ENCODE peak calls at places on chromosomes 1 and 21, in five cellular contexts. K is EH; V is NB4; O is activated T-helper 9 cell treated with anti-CD3 and anti-CD28 coated beads, Interleukin-2, amount 50 U/mL, for 16 hours; G is HTR-8/SVneo. R is an unnamed sample.

GRCh38 chr1:10575616-10576015 is 100.9 kb downstream of the PEX14 start:
- DNase-seq in K (peak; percentile 83), V (no peak), O (no peak), G (peak; percentile 51), R (peak; percentile 65)

GRCh38 chr1:201313086-201313485 is 29.8 kb downstream of the PKP1 start:
- DNase-seq in K (no peak), V (no peak), O (no peak), G (no peak), R (no peak)

GRCh38 chr1:226481133-226481532 is 67.4 kb upstream of the STUM start:
- DNase-seq in K (no peak), V (no peak), O (no peak), G (no peak), R (no peak)

GRCh38 chr21:27513825-27514224 is 546.9 kb upstream of the ADAMTS5 start:
- DNase-seq in K (peak; percentile 57), V (no peak), O (no peak), G (no peak), R (no peak)

GRCh38 chr1:172954476-172955150 is 96.1 kb downstream of the TNFSF18 start:
- DNase-seq in K (no peak), V (no peak), O (no peak), G (no peak), R (no peak)

GRCh38 chr1:107138767-107139445 is 1.9 kb upstream of the NTNG1 start:
- DNase-seq in K (peak; percentile 75), V (no peak), O (no peak), G (no peak), R (peak; percentile 66)

GRCh38 chr1:27388337-27389005 is 4.0 kb upstream of the GPR3 start:
- DNase-seq in K (peak; percentile 55), V (peak; percentile 65), O (peak; percentile 61), G (peak; percentile 51), R (peak; percentile 39)

GRCh38 chr21:35149698-35150097 is 100.6 kb upstream of the RUNX1 start:
- DNase-seq in K (peak; percentile 83), V (no peak), O (no peak), G (peak; percentile 29), R (no peak)

GRCh38 chr1:160103658-160104519 is 5.5 kb upstream of the IGSF8 start:
- DNase-seq in K (no peak), V (no peak), O (no peak), G (no peak), R (no peak)

GRCh38 chr1:31502253-31502652 is 74.1 kb upstream of the TINAGL1 start:
- DNase-seq in K (no peak), V (no peak), O (no peak), G (no peak), R (no peak)

GRCh38 chr1:180778782-180779398 is 133.8 kb upstream of the KIAA1614 start:
- DNase-seq in K (no peak), V (no peak), O (no peak), G (peak; percentile 4), R (no peak)

GRCh38 chr1:10217748-10218441 is 7.5 kb downstream of the KIF1B start:
- DNase-seq in K (peak; percentile 70), V (no peak), O (no peak), G (no peak), R (peak; percentile 35)

GRCh38 chr1:18253093-18253492 is 145.5 kb downstream of the IGSF21 start:
- DNase-seq in K (no peak), V (no peak), O (no peak), G (no peak), R (no peak)

GRCh38 chr1:54543729-54544496 is 4.1 kb upstream of the ACOT11 start:
- DNase-seq in K (peak; percentile 88), V (peak; percentile 74), O (no peak), G (peak; percentile 23), R (no peak)

GRCh38 chr21:46114963-46115362 is 17.1 kb downstream of the COL6A2 start:
- DNase-seq in K (no peak), V (no peak), O (no peak), G (no peak), R (no peak)

GRCh38 chr1:27724961-27725373 is 794 bp upstream of the FAM76A start:
- DNase-seq in K (no peak), V (peak; percentile 21), O (no peak), G (no peak), R (no peak)

GRCh38 chr1:44632511-44633072 is 41.7 kb downstream of the TMEM53 start:
- DNase-seq in K (peak; percentile 38), V (peak; percentile 44), O (no peak), G (no peak), R (peak; percentile 38)

GRCh38 chr1:41646186-41646585 is 161.7 kb upstream of the EDN2 start:
- DNase-seq in K (no peak), V (no peak), O (no peak), G (no peak), R (no peak)

GRCh38 chr1:19424651-19425570 is 60.4 kb downstream of the CAPZB start:
- DNase-seq in K (no peak), V (no peak), O (no peak), G (no peak), R (no peak)

GRCh38 chr1:209742409-209743144 is 13.3 kb upstream of the TRAF3IP3 start:
- DNase-seq in K (peak; percentile 65), V (no peak), O (no peak), G (no peak), R (peak; percentile 59)

GRCh38 chr1:40829631-40830245 is 32.4 kb downstream of the CITED4 start:
- DNase-seq in K (no peak), V (no peak), O (no peak), G (no peak), R (no peak)

GRCh38 chr1:165910764-165911421 is 83.5 kb downstream of the UCK2 start:
- DNase-seq in K (no peak), V (no peak), O (no peak), G (no peak), R (no peak)

GRCh38 chr1:243718893-243719292 is 131.2 kb downstream of the AKT3 start:
- DNase-seq in K (peak; percentile 91), V (no peak), O (no peak), G (peak; percentile 56), R (peak; percentile 26)

GRCh38 chr1:110616587-110616986 is 10.4 kb upstream of the KCNA2 start:
- DNase-seq in K (peak; percentile 34), V (peak; percentile 50), O (no peak), G (no peak), R (no peak)

GRCh38 chr1:234047113-234047512 is 142.6 kb downstream of the SLC35F3 start:
- DNase-seq in K (no peak), V (no peak), O (no peak), G (no peak), R (no peak)

GRCh38 chr21:45253180-45253579 is 34.5 kb downstream of the POFUT2 start:
- DNase-seq in K (peak; percentile 72), V (peak; percentile 55), O (no peak), G (peak; percentile 35), R (no peak)

GRCh38 chr21:44909719-44910118 is 11.0 kb downstream of the ITGB2 start:
- DNase-seq in K (no peak), V (no peak), O (no peak), G (no peak), R (no peak)

GRCh38 chr1:151716771-151717631 is at the start of gene CELF3:
- DNase-seq in K (peak; percentile 17), V (peak; percentile 18), O (no peak), G (no peak), R (no peak)

GRCh38 chr1:113074237-113074636 is 1.2 kb downstream of the LRIG2 start:
- DNase-seq in K (peak; percentile 26), V (no peak), O (no peak), G (no peak), R (no peak)

GRCh38 chr1:117060441-117061317 is 553 bp downstream of the TTF2 start:
- DNase-seq in K (peak; percentile 55), V (peak; percentile 53), O (no peak), G (no peak), R (peak; percentile 20)

GRCh38 chr1:59291566-59291965 is 5.3 kb upstream of the FGGY start:
- DNase-seq in K (no peak), V (no peak), O (no peak), G (no peak), R (no peak)

GRCh38 chr1:9929431-9930385 is 13.5 kb downstream of the LZIC start:
- DNase-seq in K (no peak), V (peak; percentile 69), O (no peak), G (no peak), R (no peak)

GRCh38 chr1:194338241-194338948 is 1152.0 kb upstream of the B3GALT2 start:
- DNase-seq in K (peak; percentile 28), V (no peak), O (no peak), G (no peak), R (no peak)

R was measured in kidney glomerular epithelial cell.